ENCODE peak calls at places on chromosomes 5 and 9, in seven cellular contexts. One of them, this sample, is unnamed.

GRCh38 chr5:89628876-89629635 is 746.1 kb upstream of the MEF2C start:
- DNase-seq in bronchial epithelial cell: no peak
- DNase-seq in mucosa of descending colon: no peak
- DNase-seq in colonic mucosa: no peak
- DNase-seq in A549: no peak
- DNase-seq in HepG2: no peak
- DNase-seq in epithelial cell of esophagus: no peak
- DNase-seq in this sample: peak; percentile 22

GRCh38 chr9:69346596-69347390 is 21.8 kb downstream of the ENTREP1 start:
- DNase-seq in mucosa of descending colon: no peak
- DNase-seq in epithelial cell of esophagus: peak; percentile 47
- DNase-seq in HepG2: no peak
- DNase-seq in colonic mucosa: no peak
- DNase-seq in bronchial epithelial cell: peak; percentile 14
- DNase-seq in A549: no peak
- DNase-seq in this sample: peak; percentile 45

GRCh38 chr5:119879446-119879845 is 250.1 kb downstream of the FAM170A start:
- DNase-seq in mucosa of descending colon: no peak
- DNase-seq in colonic mucosa: no peak
- DNase-seq in HepG2: no peak
- DNase-seq in bronchial epithelial cell: no peak
- DNase-seq in A549: no peak
- DNase-seq in epithelial cell of esophagus: no peak
- DNase-seq in this sample: no peak

GRCh38 chr5:92629000-92629399 is 952.0 kb downstream of the NR2F1-AS1 start:
- DNase-seq in A549: no peak
- DNase-seq in HepG2: no peak
- DNase-seq in epithelial cell of esophagus: no peak
- DNase-seq in bronchial epithelial cell: no peak
- DNase-seq in colonic mucosa: no peak
- DNase-seq in mucosa of descending colon: no peak
- DNase-seq in this sample: no peak

GRCh38 chr5:37789991-37790390 is 49.9 kb downstream of the GDNF start:
- DNase-seq in bronchial epithelial cell: no peak
- DNase-seq in A549: no peak
- DNase-seq in HepG2: no peak
- DNase-seq in colonic mucosa: no peak
- DNase-seq in mucosa of descending colon: no peak
- DNase-seq in epithelial cell of esophagus: no peak
- DNase-seq in this sample: peak; percentile 46

GRCh38 chr9:35736201-35736633 is 3.8 kb downstream of the CREB3 start:
- DNase-seq in colonic mucosa: peak; percentile 81
- DNase-seq in A549: peak; percentile 80
- DNase-seq in epithelial cell of esophagus: peak; percentile 82
- DNase-seq in mucosa of descending colon: peak; percentile 63
- DNase-seq in bronchial epithelial cell: peak; percentile 68
- DNase-seq in HepG2: peak; percentile 73
- DNase-seq in this sample: peak; percentile 88

GRCh38 chr9:129561594-129562281 is 59.2 kb downstream of the C9orf50 start:
- DNase-seq in colonic mucosa: no peak
- DNase-seq in A549: no peak
- DNase-seq in HepG2: no peak
- DNase-seq in epithelial cell of esophagus: no peak
- DNase-seq in mucosa of descending colon: no peak
- DNase-seq in bronchial epithelial cell: no peak
- DNase-seq in this sample: peak; percentile 42

GRCh38 chr5:172443441-172444109 is 10.8 kb downstream of the SH3PXD2B start:
- DNase-seq in epithelial cell of esophagus: peak; percentile 90
- DNase-seq in mucosa of descending colon: peak; percentile 66
- DNase-seq in bronchial epithelial cell: peak; percentile 90
- DNase-seq in HepG2: no peak
- DNase-seq in colonic mucosa: peak; percentile 59
- DNase-seq in A549: peak; percentile 34
- DNase-seq in this sample: peak; percentile 98

GRCh38 chr5:13580058-13580457 is 364.4 kb downstream of the DNAH5 start:
- DNase-seq in mucosa of descending colon: no peak
- DNase-seq in bronchial epithelial cell: no peak
- DNase-seq in HepG2: no peak
- DNase-seq in colonic mucosa: no peak
- DNase-seq in epithelial cell of esophagus: no peak
- DNase-seq in A549: no peak
- DNase-seq in this sample: no peak

GRCh38 chr5:38922199-38922598 is 76.4 kb downstream of the OSMR start:
- DNase-seq in HepG2: peak; percentile 29
- DNase-seq in A549: peak; percentile 73
- DNase-seq in colonic mucosa: peak; percentile 25
- DNase-seq in bronchial epithelial cell: peak; percentile 52
- DNase-seq in mucosa of descending colon: peak; percentile 45
- DNase-seq in epithelial cell of esophagus: peak; percentile 67
- DNase-seq in this sample: peak; percentile 68

GRCh38 chr5:97458851-97459250 is 275.8 kb upstream of the RIOK2 start:
- DNase-seq in HepG2: no peak
- DNase-seq in colonic mucosa: no peak
- DNase-seq in A549: no peak
- DNase-seq in mucosa of descending colon: no peak
- DNase-seq in epithelial cell of esophagus: no peak
- DNase-seq in bronchial epithelial cell: no peak
- DNase-seq in this sample: no peak

GRCh38 chr5:54889826-54890225 is 95.6 kb downstream of the ESM1 start:
- DNase-seq in colonic mucosa: no peak
- DNase-seq in A549: no peak
- DNase-seq in mucosa of descending colon: no peak
- DNase-seq in bronchial epithelial cell: peak; percentile 82
- DNase-seq in epithelial cell of esophagus: peak; percentile 85
- DNase-seq in HepG2: no peak
- DNase-seq in this sample: peak; percentile 88

GRCh38 chr5:175746851-175747250 is 89.0 kb downstream of the HRH2 start:
- DNase-seq in epithelial cell of esophagus: peak; percentile 13
- DNase-seq in HepG2: no peak
- DNase-seq in colonic mucosa: no peak
- DNase-seq in bronchial epithelial cell: peak; percentile 34
- DNase-seq in mucosa of descending colon: no peak
- DNase-seq in A549: peak; percentile 58
- DNase-seq in this sample: peak; percentile 26

GRCh38 chr9:129464972-129465833 is 155.7 kb downstream of the C9orf50 start:
- DNase-seq in colonic mucosa: no peak
- DNase-seq in bronchial epithelial cell: no peak
- DNase-seq in epithelial cell of esophagus: no peak
- DNase-seq in A549: no peak
- DNase-seq in mucosa of descending colon: peak; percentile 48
- DNase-seq in HepG2: no peak
- DNase-seq in this sample: peak; percentile 43

GRCh38 chr5:115838885-115839518 is 2.4 kb downstream of the ATG12 start:
- DNase-seq in A549: peak; percentile 53
- DNase-seq in HepG2: peak; percentile 61
- DNase-seq in bronchial epithelial cell: peak; percentile 62
- DNase-seq in epithelial cell of esophagus: peak; percentile 58
- DNase-seq in colonic mucosa: no peak
- DNase-seq in mucosa of descending colon: peak; percentile 32
- DNase-seq in this sample: peak; percentile 70

GRCh38 chr5:28014779-28015178 is 976.4 kb upstream of the CDH9 start:
- DNase-seq in epithelial cell of esophagus: peak; percentile 61
- DNase-seq in bronchial epithelial cell: peak; percentile 38
- DNase-seq in colonic mucosa: no peak
- DNase-seq in A549: no peak
- DNase-seq in HepG2: peak; percentile 48
- DNase-seq in mucosa of descending colon: no peak
- DNase-seq in this sample: peak; percentile 14

GRCh38 chr5:140358738-140359310 is 1.2 kb upstream of the SLC4A9 start:
- DNase-seq in bronchial epithelial cell: no peak
- DNase-seq in colonic mucosa: no peak
- DNase-seq in HepG2: peak; percentile 37
- DNase-seq in epithelial cell of esophagus: peak; percentile 50
- DNase-seq in mucosa of descending colon: no peak
- DNase-seq in A549: peak; percentile 72
- DNase-seq in this sample: peak; percentile 55

GRCh38 chr9:107222020-107222522 is 61.0 kb upstream of the RAD23B start:
- DNase-seq in epithelial cell of esophagus: peak; percentile 34
- DNase-seq in bronchial epithelial cell: peak; percentile 68
- DNase-seq in mucosa of descending colon: no peak
- DNase-seq in colonic mucosa: no peak
- DNase-seq in HepG2: peak; percentile 84
- DNase-seq in A549: no peak
- DNase-seq in this sample: peak; percentile 25

GRCh38 chr9:38068616-38068865 is 486 bp downstream of the SHB start:
- DNase-seq in epithelial cell of esophagus: peak; percentile 64
- DNase-seq in bronchial epithelial cell: no peak
- DNase-seq in HepG2: no peak
- DNase-seq in A549: no peak
- DNase-seq in mucosa of descending colon: peak; percentile 72
- DNase-seq in colonic mucosa: peak; percentile 49
- DNase-seq in this sample: peak; percentile 61

GRCh38 chr5:137621861-137622823 is 113.7 kb downstream of the KLHL3 start:
- DNase-seq in bronchial epithelial cell: peak; percentile 90
- DNase-seq in A549: no peak
- DNase-seq in mucosa of descending colon: no peak
- DNase-seq in colonic mucosa: no peak
- DNase-seq in epithelial cell of esophagus: peak; percentile 96
- DNase-seq in HepG2: no peak
- DNase-seq in this sample: peak; percentile 80

DNA sequence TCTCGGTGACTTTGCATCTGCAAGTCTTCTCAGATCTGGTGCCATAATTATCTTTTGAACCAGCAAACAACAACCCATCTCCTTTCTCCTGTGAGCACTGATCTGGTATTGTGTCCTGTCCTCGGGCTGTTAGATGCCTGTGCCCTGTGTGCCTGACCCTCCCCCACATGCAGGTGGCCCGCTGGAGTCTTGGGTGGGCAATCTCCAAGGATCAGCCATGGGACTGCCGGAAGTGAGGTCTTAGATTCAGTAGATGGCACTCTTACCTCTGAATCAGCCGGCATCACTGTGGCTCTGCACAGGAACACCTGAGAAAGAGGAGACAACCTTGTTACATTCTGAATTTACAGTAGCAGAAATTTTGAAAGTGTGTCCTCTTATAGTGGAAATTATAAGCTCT is 172.4 kb downstream of the IRX2 start:
- DNase-seq in colonic mucosa: no peak
- DNase-seq in A549: no peak
- DNase-seq in mucosa of descending colon: no peak
- DNase-seq in bronchial epithelial cell: no peak
- DNase-seq in HepG2: no peak
- DNase-seq in epithelial cell of esophagus: no peak
- DNase-seq in this sample: no peak
- TF ChIP-seq CTCF in colonic mucosa: no peak
- TF ChIP-seq CTCF in A549: no peak
- TF ChIP-seq CTCF in mucosa of descending colon: no peak
- TF ChIP-seq CTCF in bronchial epithelial cell: no peak
- TF ChIP-seq CTCF in HepG2: no peak
- TF ChIP-seq CTCF in epithelial cell of esophagus: no peak
- TF ChIP-seq CTCF in this sample: no peak

DNA sequence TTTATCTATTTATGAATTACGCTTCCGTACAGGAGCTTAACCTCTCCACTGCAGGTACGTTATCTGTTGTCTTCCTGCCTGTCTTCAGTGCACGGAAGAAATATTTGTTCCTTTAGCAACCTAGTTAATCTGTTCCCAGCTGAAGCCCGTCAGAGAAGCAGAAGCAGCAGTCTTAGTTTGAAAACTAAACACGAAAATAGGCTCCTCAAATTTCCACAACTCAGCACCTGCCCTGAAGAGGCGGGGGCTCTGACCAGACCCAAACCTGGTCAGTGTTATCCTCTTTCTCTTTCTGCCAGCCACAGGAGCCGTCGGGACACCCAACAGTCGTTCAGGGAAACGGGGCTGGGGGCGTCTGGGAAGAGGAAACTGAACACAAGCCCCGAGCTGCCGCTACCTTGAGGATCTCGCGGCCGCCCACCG is 426 bp downstream of the NUDCD2 start:
- DNase-seq in HepG2: peak; percentile 54
- DNase-seq in mucosa of descending colon: no peak
- DNase-seq in bronchial epithelial cell: peak; percentile 23
- DNase-seq in A549: no peak
- DNase-seq in colonic mucosa: no peak
- DNase-seq in epithelial cell of esophagus: no peak
- DNase-seq in this sample: no peak
- H3K4me3 ChIP-seq in HepG2: peak overlapping the region; percentile 86
- H3K4me3 ChIP-seq in mucosa of descending colon: peak overlapping the region; percentile 38
- H3K4me3 ChIP-seq in bronchial epithelial cell: peak overlapping the region; percentile 75
- H3K4me3 ChIP-seq in A549: peak overlapping the region; percentile 73
- H3K4me3 ChIP-seq in colonic mucosa: peak overlapping the region; percentile 68
- H3K4me3 ChIP-seq in epithelial cell of esophagus: peak overlapping the region; percentile 81
- H3K4me3 ChIP-seq in this sample: peak overlapping the region; percentile 74

GRCh38 chr9:86519216-86519615 is 165.0 kb upstream of the TUT7 start:
- DNase-seq in epithelial cell of esophagus: no peak
- DNase-seq in bronchial epithelial cell: no peak
- DNase-seq in HepG2: no peak
- DNase-seq in mucosa of descending colon: no peak
- DNase-seq in A549: no peak
- DNase-seq in colonic mucosa: no peak
- DNase-seq in this sample: no peak
- TF ChIP-seq CTCF in epithelial cell of esophagus: no peak
- TF ChIP-seq CTCF in bronchial epithelial cell: no peak
- TF ChIP-seq CTCF in HepG2: no peak
- TF ChIP-seq CTCF in mucosa of descending colon: no peak
- TF ChIP-seq CTCF in A549: no peak
- TF ChIP-seq CTCF in colonic mucosa: no peak
- TF ChIP-seq CTCF in this sample: no peak

GRCh38 chr9:120929392-120929791 is 2.8 kb upstream of the TRAF1 start:
- DNase-seq in colonic mucosa: no peak
- DNase-seq in epithelial cell of esophagus: no peak
- DNase-seq in HepG2: no peak
- DNase-seq in A549: no peak
- DNase-seq in mucosa of descending colon: no peak
- DNase-seq in bronchial epithelial cell: no peak
- DNase-seq in this sample: no peak

GRCh38 chr9:120927125-120928014 is 774 bp upstream of the TRAF1 start:
- DNase-seq in mucosa of descending colon: no peak
- DNase-seq in A549: no peak
- DNase-seq in colonic mucosa: no peak
- DNase-seq in HepG2: no peak
- DNase-seq in epithelial cell of esophagus: no peak
- DNase-seq in bronchial epithelial cell: no peak
- DNase-seq in this sample: no peak

GRCh38 chr9:120928015-120928719 is 1.6 kb upstream of the TRAF1 start:
- DNase-seq in mucosa of descending colon: peak; percentile 75
- DNase-seq in epithelial cell of esophagus: no peak
- DNase-seq in colonic mucosa: peak; percentile 63
- DNase-seq in A549: no peak
- DNase-seq in bronchial epithelial cell: no peak
- DNase-seq in HepG2: no peak
- DNase-seq in this sample: peak; percentile 40

GRCh38 chr9:120926397-120926928 is at the start of gene TRAF1:
- DNase-seq in bronchial epithelial cell: no peak
- DNase-seq in HepG2: no peak
- DNase-seq in colonic mucosa: no peak
- DNase-seq in A549: no peak
- DNase-seq in epithelial cell of esophagus: no peak
- DNase-seq in mucosa of descending colon: no peak
- DNase-seq in this sample: no peak

GRCh38 chr9:120928720-120929389 is 2.3 kb upstream of the TRAF1 start:
- DNase-seq in HepG2: peak; percentile 21
- DNase-seq in A549: peak; percentile 78
- DNase-seq in epithelial cell of esophagus: peak; percentile 52
- DNase-seq in bronchial epithelial cell: no peak
- DNase-seq in colonic mucosa: peak; percentile 84
- DNase-seq in mucosa of descending colon: peak; percentile 90
- DNase-seq in this sample: peak; percentile 45
- H3K4me3 ChIP-seq in HepG2: peak overlapping the region; percentile 86
- H3K4me3 ChIP-seq in A549: peak overlapping the region; percentile 77
- H3K4me3 ChIP-seq in epithelial cell of esophagus: peak overlapping the region; percentile 46
- H3K4me3 ChIP-seq in bronchial epithelial cell: peak overlapping the region; percentile 59
- H3K4me3 ChIP-seq in colonic mucosa: peak overlapping the region; percentile 70
- H3K4me3 ChIP-seq in mucosa of descending colon: peak overlapping the region; percentile 56
- H3K4me3 ChIP-seq in this sample: peak overlapping the region; percentile 28

GRCh38 chr5:41707853-41708603 is 162.2 kb downstream of the OXCT1 start:
- DNase-seq in epithelial cell of esophagus: peak; percentile 66
- DNase-seq in HepG2: peak; percentile 10
- DNase-seq in colonic mucosa: no peak
- DNase-seq in mucosa of descending colon: no peak
- DNase-seq in A549: peak; percentile 2
- DNase-seq in bronchial epithelial cell: peak; percentile 46
- DNase-seq in this sample: peak; percentile 78
- TF ChIP-seq CTCF in epithelial cell of esophagus: peak; percentile 70
- TF ChIP-seq CTCF in HepG2: peak; percentile 32
- TF ChIP-seq CTCF in colonic mucosa: peak; percentile 14
- TF ChIP-seq CTCF in mucosa of descending colon: no peak
- TF ChIP-seq CTCF in A549: no peak
- TF ChIP-seq CTCF in bronchial epithelial cell: peak; percentile 60
- TF ChIP-seq CTCF in this sample: peak; percentile 70